ENCODE peak calls at places on chromosomes 16 and 17, in four cellular contexts. K is GM12878, M is gastrocnemius medialis, N is thyroid gland. U is an unnamed sample.

GRCh38 chr17:63196772-63197335 is 230.8 kb downstream of the TANC2 start:
- DNase-seq in K (no peak), M (no peak), N (no peak), U (no peak)

GRCh38 chr16:30381351-30382041 is 865 bp downstream of the SEPTIN1 start:
- DNase-seq in K (no peak), M (no peak), N (no peak), U (no peak)

GRCh38 chr17:801660-802059 is 19.5 kb downstream of the MRM3 start:
- DNase-seq in K (no peak), M (peak; percentile 80), N (no peak), U (no peak)

GRCh38 chr17:76781056-76781982 is 43.4 kb downstream of the MFSD11 start:
- DNase-seq in K (no peak), M (no peak), N (no peak), U (no peak)

GRCh38 chr16:641326-642188 is at the start of gene MCRIP2:
- DNase-seq in K (peak; percentile 34), M (peak; percentile 88), N (peak; percentile 91), U (peak; percentile 94)

GRCh38 chr16:50467943-50468748 is 80.0 kb upstream of the NKD1 start:
- DNase-seq in K (no peak), M (no peak), N (peak; percentile 3), U (no peak)

GRCh38 chr16:53960954-53961616 is 257.1 kb downstream of the FTO start:
- DNase-seq in K (no peak), M (no peak), N (peak; percentile 27), U (no peak)

GRCh38 chr16:1428511-1428910 is 2.4 kb upstream of the PERCC1 start:
- DNase-seq in K (no peak), M (no peak), N (no peak), U (peak; percentile 44)

GRCh38 chr17:77189148-77189547 is 48.4 kb downstream of the SEC14L1 start:
- DNase-seq in K (peak; percentile 64), M (no peak), N (no peak), U (no peak)

GRCh38 chr16:66590322-66590721 is 11.1 kb downstream of the CMTM2 start:
- DNase-seq in K (no peak), M (no peak), N (no peak), U (no peak)

GRCh38 chr17:16286947-16287562 is 66.2 kb downstream of the CENPV start:
- DNase-seq in K (peak; percentile 51), M (no peak), N (no peak), U (peak; percentile 65)

GRCh38 chr16:65663774-65664173 is 541.9 kb upstream of the CDH11 start:
- DNase-seq in K (no peak), M (no peak), N (no peak), U (no peak)

GRCh38 chr17:44708401-44709263 is at the start of gene DBF4B:
- DNase-seq in K (peak; percentile 78), M (peak; percentile 76), N (peak; percentile 78), U (peak; percentile 80)

GRCh38 chr17:18261146-18261515 is 669 bp downstream of the MIEF2 start:
- DNase-seq in K (no peak), M (peak; percentile 99), N (peak; percentile 98), U (peak; percentile 92)

GRCh38 chr17:19013226-19013625 is 8.7 kb upstream of the FAM83G start:
- DNase-seq in K (no peak), M (no peak), N (no peak), U (peak; percentile 22)

GRCh38 chr17:59149051-59149450 is 5.9 kb downstream of the SKA2 start:
- DNase-seq in K (no peak), M (no peak), N (no peak), U (no peak)

GRCh38 chr16:17258848-17259713 is 211.7 kb downstream of the XYLT1 start:
- DNase-seq in K (peak; percentile 79), M (no peak), N (no peak), U (no peak)

GRCh38 chr17:64336760-64337413 is 53.8 kb downstream of the PECAM1 start:
- DNase-seq in K (no peak), M (no peak), N (no peak), U (peak; percentile 23)

GRCh38 chr17:81182596-81182995 is 16.6 kb upstream of the AATK start:
- DNase-seq in K (no peak), M (no peak), N (no peak), U (no peak)

GRCh38 chr16:84726670-84727467 is 27.1 kb downstream of the USP10 start:
- DNase-seq in K (peak; percentile 72), M (no peak), N (no peak), U (no peak)

GRCh38 chr16:81066700-81067099 is 10.3 kb downstream of the C16orf46 start:
- DNase-seq in K (no peak), M (no peak), N (no peak), U (no peak)

GRCh38 chr17:78708510-78708973 is 73.5 kb downstream of the CYTH1 start:
- DNase-seq in K (no peak), M (peak; percentile 68), N (peak; percentile 90), U (peak; percentile 81)

GRCh38 chr16:83701494-83701893 is 106.3 kb upstream of the HSBP1 start:
- DNase-seq in K (no peak), M (no peak), N (peak; percentile 77), U (no peak)

GRCh38 chr17:44108440-44109311 is 14.8 kb downstream of the HDAC5 start:
- DNase-seq in K (no peak), M (peak; percentile 94), N (peak; percentile 42), U (peak; percentile 90)

GRCh38 chr17:48134912-48135480 is 27.4 kb downstream of the SNX11 start:
- DNase-seq in K (no peak), M (no peak), N (no peak), U (no peak)

GRCh38 chr17:74810699-74811485 is 34.7 kb upstream of the NAT9 start:
- DNase-seq in K (no peak), M (no peak), N (peak; percentile 68), U (no peak)

GRCh38 chr16:79359082-79359481 is 241.5 kb downstream of the MAF start:
- DNase-seq in K (no peak), M (no peak), N (no peak), U (no peak)

GRCh38 chr16:1642148-1642547 is 30.0 kb downstream of the CRAMP1 start:
- DNase-seq in K (no peak), M (peak; percentile 92), N (no peak), U (no peak)

GRCh38 chr17:20315821-20316220 is 151.5 kb downstream of the LGALS9B start:
- DNase-seq in K (no peak), M (no peak), N (no peak), U (no peak)

GRCh38 chr16:86167061-86167460 is 268.1 kb downstream of the IRF8 start:
- DNase-seq in K (no peak), M (no peak), N (no peak), U (no peak)

GRCh38 chr16:65410801-65411200 is 288.9 kb upstream of the CDH11 start:
- DNase-seq in K (no peak), M (no peak), N (no peak), U (no peak)

GRCh38 chr16:88842308-88842756 is 14.4 kb downstream of the GALNS start:
- DNase-seq in K (no peak), M (no peak), N (no peak), U (no peak)

GRCh38 chr16:69520800-69521602 is 44.8 kb upstream of the NFAT5 start:
- DNase-seq in K (peak; percentile 65), M (no peak), N (no peak), U (no peak)

GRCh38 chr16:9645911-9646310 is 536.3 kb downstream of the GRIN2A start:
- DNase-seq in K (no peak), M (no peak), N (no peak), U (no peak)

GRCh38 chr17:6191405-6192095 is 121.4 kb downstream of the WSCD1 start:
- DNase-seq in K (no peak), M (no peak), N (no peak), U (no peak)

GRCh38 chr17:1561420-1562177 is 993 bp downstream of the PITPNA start:
- DNase-seq in K (no peak), M (no peak), N (peak; percentile 27), U (no peak)

GRCh38 chr16:75085556-75085955 is 31.0 kb downstream of the LDHD start:
- DNase-seq in K (no peak), M (no peak), N (no peak), U (no peak)

GRCh38 chr16:75088226-75088625 is 28.4 kb downstream of the LDHD start:
- DNase-seq in K (no peak), M (no peak), N (no peak), U (no peak)

GRCh38 chr16:75088934-75089333 is 27.6 kb downstream of the LDHD start:
- DNase-seq in K (no peak), M (no peak), N (no peak), U (no peak)

GRCh38 chr16:75086281-75086680 is 30.3 kb downstream of the LDHD start:
- DNase-seq in K (no peak), M (no peak), N (no peak), U (no peak)

GRCh38 chr16:75087040-75087979 is 29.3 kb downstream of the LDHD start:
- DNase-seq in K (no peak), M (peak; percentile 72), N (peak; percentile 49), U (peak; percentile 60)
- TF ChIP-seq POLR2A in K (no peak), M (no peak), N (no peak), U (no peak)

DNA sequence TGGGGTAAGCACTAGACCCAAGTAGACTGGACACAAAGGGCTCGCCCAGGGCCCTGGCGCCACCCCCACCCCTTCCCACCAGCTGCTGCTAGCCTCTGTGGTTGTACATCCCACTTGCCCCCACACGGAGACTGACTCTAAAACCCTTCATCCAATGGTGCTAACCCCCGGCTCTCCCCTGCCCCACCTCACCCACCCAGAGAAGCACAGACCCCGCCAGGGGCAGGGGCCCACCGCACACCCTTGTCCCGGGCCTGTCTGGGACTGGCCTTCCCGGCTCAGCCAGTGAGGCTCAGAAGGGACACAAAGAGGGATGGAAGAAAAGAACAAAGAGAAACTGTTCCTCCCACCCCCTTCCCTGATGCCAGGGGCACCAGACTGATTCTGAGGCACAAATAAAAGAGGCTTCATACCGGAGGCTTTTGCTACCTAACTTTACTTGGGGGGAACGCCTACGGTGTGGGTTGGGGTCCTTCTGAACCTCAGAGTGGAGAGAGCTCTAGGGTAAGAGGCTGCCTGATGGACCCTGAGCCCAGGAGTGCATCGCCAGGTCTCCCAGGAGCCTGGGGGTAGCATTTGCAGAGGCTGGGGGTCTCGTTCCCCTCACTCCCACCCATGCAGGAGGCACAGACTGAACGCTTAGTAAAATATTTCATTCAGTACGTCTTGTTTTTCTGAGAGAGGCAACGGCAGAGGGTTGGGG is 8.2 kb downstream of the CORO6 start:
- DNase-seq in K (no peak), M (no peak), N (no peak), U (no peak)
- H3K4me3 ChIP-seq in K (no peak overlapping the region), M (no peak overlapping the region), N (no peak overlapping the region), U (no peak overlapping the region)

DNA sequence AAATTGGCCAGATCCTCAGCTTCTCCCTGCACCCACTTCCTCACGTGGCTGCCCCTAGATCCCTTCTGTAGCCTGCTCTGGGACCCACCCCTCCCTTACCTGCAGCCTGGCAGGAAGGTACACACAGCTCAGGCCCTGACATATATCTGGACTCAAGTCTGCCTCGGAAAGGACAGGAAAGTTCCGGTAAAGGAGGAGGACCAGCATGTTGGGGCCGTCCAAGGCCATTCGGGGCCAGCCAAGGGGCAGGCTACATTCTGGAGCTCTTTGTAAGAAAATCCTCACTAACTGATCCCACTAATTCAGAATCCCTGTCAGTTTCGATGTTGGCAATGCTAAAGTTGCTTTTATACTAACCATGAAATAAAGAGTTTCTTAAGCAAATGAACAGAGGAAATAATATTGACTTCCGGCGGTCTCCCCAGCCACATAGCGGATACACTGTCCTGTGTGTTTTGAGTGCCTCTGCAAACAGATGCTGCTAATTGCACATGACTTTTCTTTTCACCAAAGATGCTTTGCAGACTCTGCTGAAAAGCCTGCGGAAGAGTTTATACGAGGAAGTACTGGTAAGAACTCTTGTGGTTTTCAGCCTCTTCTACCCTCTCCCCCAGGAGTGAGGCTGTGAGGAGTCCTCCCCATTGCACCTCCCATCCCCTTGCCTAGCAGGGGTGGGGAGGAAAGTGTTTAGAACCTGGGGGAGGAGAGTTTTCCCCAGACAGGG is 54.8 kb downstream of the PLXDC1 start:
- DNase-seq in K (no peak), M (no peak), N (no peak), U (peak; percentile 30)
- H3K27me3 ChIP-seq in K (peaks cover 4% of the 10 kb centered on the region), M (peaks cover 7% of the 10 kb centered on the region), N (no peaks in the 10 kb centered on the region), U (no peaks in the 10 kb centered on the region)

GRCh38 chr16:77288222-77288621 is 89.0 kb downstream of the SYCE1L start:
- DNase-seq in K (no peak), M (no peak), N (no peak), U (no peak)
- TF ChIP-seq POLR2A in K (no peak), M (no peak), N (no peak), U (no peak)

U was measured in heart left ventricle.